ENCODE peak calls at places on chromosomes 1 and 21, in seven cellular contexts. W is dermis blood vessel endothelial cell, O is NCI-H774, X is heart left ventricle, J is retinal pigment epithelial cell, C is naive B cell, Q is pancreas. I is an unnamed sample.

GRCh38 chr1:106721779-106722178 is 334.7 kb upstream of the PRMT6 start:
- DNase-seq in J (no peak), Q (no peak), W (no peak), C (no peak), O (no peak), X (no peak), I (no peak)

GRCh38 chr1:53800621-53801020 is 37.5 kb downstream of the NDC1 start:
- DNase-seq in C (no peak), Q (no peak), J (no peak), X (no peak), W (no peak), O (no peak), I (no peak)

GRCh38 chr1:224223819-224224714 is 41.0 kb downstream of the DEGS1 start:
- DNase-seq in J (no peak), C (no peak), O (no peak), W (peak), Q (no peak), X (no peak), I (no peak)

GRCh38 chr21:16509466-16509865 is 779.7 kb downstream of the USP25 start:
- DNase-seq in O (no peak), W (no peak), X (no peak), Q (no peak), C (no peak), J (no peak), I (no peak)

GRCh38 chr1:110424699-110425098 is 17.2 kb upstream of the LAMTOR5 start:
- DNase-seq in O (no peak), X (no peak), Q (no peak), W (no peak), J (no peak), C (no peak), I (no peak)

GRCh38 chr1:201542166-201543045 is 3.5 kb downstream of the NAV1 start:
- DNase-seq in O (no peak), C (no peak), X (no peak), W (peak), J (no peak), Q (no peak), I (no peak)

GRCh38 chr1:247113094-247113497 is 8.9 kb upstream of the ZNF669 start:
- DNase-seq in Q (no peak), X (no peak), O (no peak), C (no peak), J (no peak), W (peak), I (no peak)

GRCh38 chr1:31731049-31731565 is 27.3 kb upstream of the COL16A1 start:
- DNase-seq in W (no peak), O (no peak), J (no peak), Q (no peak), X (no peak), C (no peak), I (no peak)

GRCh38 chr1:92186081-92186480 is 31.6 kb upstream of the C1orf146 start:
- DNase-seq in J (no peak), C (no peak), Q (no peak), O (no peak), X (no peak), W (no peak), I (no peak)

GRCh38 chr1:147851149-147851548 is 51.4 kb upstream of the GJA8 start:
- DNase-seq in J (no peak), O (no peak), X (no peak), Q (no peak), W (peak), C (no peak), I (no peak)

GRCh38 chr1:48870596-48870995 is 93.9 kb upstream of the BEND5 start:
- DNase-seq in Q (no peak), O (no peak), C (peak), X (no peak), W (no peak), J (peak), I (peak)

GRCh38 chr1:21325231-21325718 is 35.0 kb upstream of the ECE1 start:
- DNase-seq in J (no peak), C (peak), X (no peak), O (no peak), Q (peak), W (no peak), I (peak)

GRCh38 chr1:188988589-188988988 is 1489.1 kb downstream of the BRINP3 start:
- DNase-seq in W (no peak), C (no peak), O (no peak), X (no peak), Q (no peak), J (no peak), I (no peak)

GRCh38 chr21:36395353-36396111 is 10.3 kb downstream of the CHAF1B start:
- DNase-seq in C (no peak), W (no peak), Q (no peak), J (no peak), O (no peak), X (no peak), I (no peak)

GRCh38 chr1:89780721-89781120 is 40.1 kb upstream of the LRRC8D start:
- DNase-seq in X (no peak), W (peak), O (peak), C (no peak), J (no peak), Q (no peak), I (peak)

GRCh38 chr1:164617607-164618564 is 58.9 kb downstream of the PBX1 start:
- DNase-seq in C (no peak), Q (no peak), O (no peak), X (no peak), W (peak), J (no peak), I (peak)

GRCh38 chr1:33466159-33466558 is 6.3 kb upstream of the ZSCAN20 start:
- DNase-seq in O (no peak), J (no peak), X (peak), W (no peak), Q (no peak), C (no peak), I (no peak)